ENCODE peak calls at places on chromosomes 11 and 22, in seven cellular contexts. D is AG08395; C is K562; J is brain microvascular endothelial cell; Z is effector CD4-positive, alpha-beta T cell; G is activated CD4-positive, CD25-positive, alpha-beta regulatory T cell treated with anti-CD3 and anti-CD28 coated beads, Interleukin-2, amount 50 U/mL, for 72 hours; F is kidney tubule cell. O is an unnamed sample.

GRCh38 chr22:20246368-20247009 is 21.6 kb downstream of the RTN4R start:
- DNase-seq in D (no peak), C (no peak), J (no peak), Z (no peak), G (no peak), F (no peak), O (no peak)

GRCh38 chr22:17234144-17234623 is 14.9 kb upstream of the ADA2 start:
- DNase-seq in D (no peak), C (no peak), J (no peak), Z (no peak), G (no peak), F (no peak), O (no peak)

GRCh38 chr11:90476442-90477007 is 253.7 kb upstream of the CHORDC1 start:
- DNase-seq in D (no peak), C (no peak), J (peak; percentile 43), Z (no peak), G (no peak), F (peak; percentile 72), O (no peak)

GRCh38 chr11:2522636-2523255 is 77.9 kb downstream of the KCNQ1 start:
- DNase-seq in D (no peak), C (no peak), J (no peak), Z (no peak), G (no peak), F (no peak), O (no peak)

GRCh38 chr11:74325649-74326645 is 14.5 kb upstream of the P4HA3 start:
- DNase-seq in D (peak; percentile 89), C (no peak), J (peak; percentile 55), Z (no peak), G (no peak), F (no peak), O (peak; percentile 91)

GRCh38 chr22:27416553-27417427 is 384.8 kb downstream of the MN1 start:
- DNase-seq in D (peak; percentile 91), C (no peak), J (peak; percentile 69), Z (no peak), G (no peak), F (peak; percentile 79), O (peak; percentile 81)

GRCh38 chr11:86676010-86676409 is 3.6 kb upstream of the ME3 start:
- DNase-seq in D (no peak), C (no peak), J (no peak), Z (no peak), G (no peak), F (no peak), O (no peak)

GRCh38 chr11:551596-551995 is 8.9 kb downstream of the LMNTD2 start:
- DNase-seq in D (no peak), C (peak; percentile 44), J (no peak), Z (no peak), G (no peak), F (no peak), O (no peak)

GRCh38 chr11:35548925-35549561 is 23.6 kb upstream of the PAMR1 start:
- DNase-seq in D (no peak), C (no peak), J (peak; percentile 16), Z (no peak), G (no peak), F (no peak), O (peak; percentile 48)

GRCh38 chr11:122733301-122733686 is 77.8 kb downstream of the UBASH3B start:
- DNase-seq in D (no peak), C (no peak), J (peak; percentile 98), Z (no peak), G (no peak), F (peak; percentile 57), O (no peak)

GRCh38 chr11:57406337-57406904 is 16.0 kb upstream of the PRG2 start:
- DNase-seq in D (no peak), C (no peak), J (no peak), Z (no peak), G (no peak), F (peak; percentile 92), O (peak; percentile 29)

GRCh38 chr11:64317325-64317960 is at the start of gene TRMT112:
- DNase-seq in D (peak; percentile 90), C (peak; percentile 89), J (peak; percentile 95), Z (peak; percentile 97), G (peak; percentile 92), F (peak; percentile 100), O (peak; percentile 93)

GRCh38 chr22:28398355-28398754 is 281.3 kb downstream of the TTC28 start:
- DNase-seq in D (no peak), C (no peak), J (no peak), Z (no peak), G (no peak), F (no peak), O (no peak)

GRCh38 chr22:33883961-33884808 is 36.1 kb downstream of the LARGE1 start:
- DNase-seq in D (no peak), C (no peak), J (no peak), Z (no peak), G (no peak), F (peak; percentile 22), O (no peak)

GRCh38 chr22:44191036-44191454 is 10.3 kb downstream of the PARVG start:
- DNase-seq in D (peak; percentile 38), C (no peak), J (no peak), Z (no peak), G (no peak), F (peak; percentile 28), O (no peak)

GRCh38 chr22:28015676-28016601 is 96.9 kb upstream of the PITPNB start:
- DNase-seq in D (peak; percentile 49), C (no peak), J (no peak), Z (no peak), G (peak; percentile 28), F (no peak), O (no peak)

GRCh38 chr11:130416537-130416896 is 11.9 kb downstream of the ADAMTS8 start:
- DNase-seq in D (no peak), C (no peak), J (no peak), Z (no peak), G (no peak), F (no peak), O (no peak)

GRCh38 chr11:102172127-102172848 is 62.0 kb downstream of the YAP1 start:
- DNase-seq in D (peak; percentile 71), C (no peak), J (peak; percentile 32), Z (no peak), G (no peak), F (no peak), O (peak; percentile 58)

GRCh38 chr11:10666976-10667892 is 26.3 kb downstream of the IRAG1 start:
- DNase-seq in D (peak; percentile 33), C (no peak), J (peak; percentile 55), Z (no peak), G (no peak), F (peak; percentile 38), O (peak; percentile 76)

GRCh38 chr22:31332010-31332409 is 14.1 kb downstream of the PATZ1 start:
- DNase-seq in D (no peak), C (no peak), J (no peak), Z (no peak), G (no peak), F (no peak), O (no peak)

GRCh38 chr22:20420157-20420842 is 17.3 kb downstream of the SCARF2 start:
- DNase-seq in D (no peak), C (no peak), J (no peak), Z (no peak), G (no peak), F (no peak), O (no peak)

GRCh38 chr22:27474711-27475547 is 326.6 kb downstream of the MN1 start:
- DNase-seq in D (peak; percentile 91), C (no peak), J (peak; percentile 91), Z (no peak), G (no peak), F (peak; percentile 99), O (peak; percentile 74)

GRCh38 chr22:40147388-40148176 is 30.1 kb upstream of the TNRC6B start:
- DNase-seq in D (no peak), C (no peak), J (no peak), Z (no peak), G (no peak), F (no peak), O (no peak)

GRCh38 chr11:107549253-107549953 is 16.1 kb downstream of the ALKBH8 start:
- DNase-seq in D (peak; percentile 53), C (peak; percentile 41), J (peak; percentile 25), Z (peak; percentile 20), G (no peak), F (peak; percentile 53), O (peak; percentile 26)

GRCh38 chr11:57434640-57435546 is 8.0 kb upstream of the SLC43A3 start:
- DNase-seq in D (peak; percentile 92), C (no peak), J (peak; percentile 81), Z (no peak), G (no peak), F (peak; percentile 79), O (peak; percentile 89)

GRCh38 chr22:25067851-25068421 is 115.4 kb downstream of the KIAA1671 start:
- DNase-seq in D (peak; percentile 30), C (no peak), J (no peak), Z (peak; percentile 81), G (peak; percentile 71), F (no peak), O (no peak)

GRCh38 chr11:132072880-132073213 is 702.4 kb downstream of the NTM start:
- DNase-seq in D (peak; percentile 61), C (no peak), J (peak; percentile 33), Z (no peak), G (no peak), F (no peak), O (no peak)

GRCh38 chr22:37623075-37624016 is 14.7 kb downstream of the GGA1 start:
- DNase-seq in D (peak; percentile 84), C (peak; percentile 73), J (no peak), Z (peak; percentile 67), G (peak; percentile 75), F (peak; percentile 55), O (no peak)

GRCh38 chr11:135004495-135004894 is 592.5 kb upstream of the B3GAT1 start:
- DNase-seq in D (no peak), C (no peak), J (peak; percentile 33), Z (no peak), G (no peak), F (no peak), O (no peak)